ENCODE peak calls at places on chromosomes 7 and 10, in ten cellular contexts. X is adrenal gland; C is tibial artery; R is mammary epithelial cell; A is neuronal stem cell; I is lower lobe of right lung; V is heart right ventricle; U is naive thymus-derived CD4-positive, alpha-beta T cell; M is transverse colon; J is Panc1. K is an unnamed sample.
A peak's percentile ranks its signal among the peaks of the same experiment; 100 is the strongest.

GRCh38 chr7:41188163-41189130 is 514.4 kb downstream of the INHBA start:
- DNase-seq in X (no peak), C (no peak), R (peak; percentile 80), A (no peak), I (no peak), V (no peak), U (no peak), M (no peak), J (peak; percentile 76), K (no peak)

GRCh38 chr10:113978802-113979201 is 64.9 kb upstream of the ADRB1 start:
- DNase-seq in X (no peak), C (no peak), R (no peak), A (no peak), I (no peak), V (peak; percentile 41), U (no peak), M (no peak), J (no peak), K (no peak)

GRCh38 chr10:7610651-7611389 is 55.9 kb downstream of the ITIH5 start:
- DNase-seq in X (no peak), C (peak; percentile 47), R (no peak), A (no peak), I (no peak), V (no peak), U (no peak), M (peak; percentile 44), J (no peak), K (no peak)

GRCh38 chr7:129452589-129453231 is 18.5 kb downstream of the STRIP2 start:
- DNase-seq in X (no peak), C (no peak), R (peak; percentile 25), A (no peak), I (no peak), V (no peak), U (no peak), M (no peak), J (no peak), K (no peak)

GRCh38 chr10:78316451-78316931 is 282.8 kb downstream of the RPS24 start:
- DNase-seq in X (no peak), C (no peak), R (no peak), A (no peak), I (no peak), V (no peak), U (no peak), M (no peak), J (no peak), K (no peak)

GRCh38 chr7:105765846-105766245 is 110.6 kb downstream of the ATXN7L1 start:
- DNase-seq in X (no peak), C (no peak), R (no peak), A (no peak), I (no peak), V (no peak), U (no peak), M (no peak), J (no peak), K (no peak)

GRCh38 chr7:33276729-33277128 is 147.4 kb downstream of the BBS9 start:
- DNase-seq in X (no peak), C (no peak), R (no peak), A (no peak), I (no peak), V (no peak), U (no peak), M (no peak), J (no peak), K (no peak)

GRCh38 chr10:132974886-132975881 is 32.8 kb upstream of the CFAP46 start:
- DNase-seq in X (no peak), C (peak; percentile 10), R (no peak), A (no peak), I (peak; percentile 18), V (no peak), U (no peak), M (no peak), J (no peak), K (no peak)

GRCh38 chr10:74750848-74751274 is 75.5 kb upstream of the KAT6B start:
- DNase-seq in X (no peak), C (no peak), R (no peak), A (no peak), I (no peak), V (no peak), U (no peak), M (no peak), J (no peak), K (no peak)

GRCh38 chr10:118568327-118568848 is 27.1 kb downstream of the PRLHR start:
- DNase-seq in X (no peak), C (no peak), R (peak; percentile 36), A (peak; percentile 71), I (no peak), V (peak; percentile 65), U (peak; percentile 75), M (peak; percentile 35), J (peak; percentile 17), K (peak; percentile 34)

GRCh38 chr10:84935772-84936171 is 607.4 kb downstream of the CCSER2 start:
- DNase-seq in X (no peak), C (no peak), R (no peak), A (no peak), I (no peak), V (no peak), U (no peak), M (no peak), J (no peak), K (no peak)

GRCh38 chr7:51027256-51028127 is 244.8 kb upstream of the GRB10 start:
- DNase-seq in X (no peak), C (no peak), R (no peak), A (no peak), I (no peak), V (no peak), U (no peak), M (no peak), J (no peak), K (no peak)

GRCh38 chr10:113540845-113541553 is 11.9 kb upstream of the HABP2 start:
- DNase-seq in X (no peak), C (no peak), R (no peak), A (no peak), I (no peak), V (no peak), U (no peak), M (no peak), J (no peak), K (no peak)

GRCh38 chr10:96585726-96586418 is 940 bp downstream of the TM9SF3 start:
- DNase-seq in X (no peak), C (no peak), R (peak; percentile 11), A (no peak), I (no peak), V (no peak), U (peak; percentile 51), M (peak; percentile 78), J (no peak), K (no peak)

GRCh38 chr7:123537026-123537642 is 2.7 kb upstream of the IQUB start:
- DNase-seq in X (no peak), C (no peak), R (peak; percentile 6), A (no peak), I (no peak), V (no peak), U (peak; percentile 32), M (no peak), J (no peak), K (no peak)

GRCh38 chr10:13102002-13102794 is 2.2 kb downstream of the OPTN start:
- DNase-seq in X (peak; percentile 66), C (peak; percentile 40), R (no peak), A (no peak), I (no peak), V (peak; percentile 33), U (no peak), M (no peak), J (no peak), K (no peak)

GRCh38 chr10:95635319-95635733 is 21.2 kb downstream of the ALDH18A1 start:
- DNase-seq in X (no peak), C (no peak), R (no peak), A (no peak), I (no peak), V (no peak), U (no peak), M (no peak), J (no peak), K (no peak)

GRCh38 chr10:122894261-122894944 is 15.0 kb upstream of the FAM24B start:
- DNase-seq in X (no peak), C (no peak), R (no peak), A (no peak), I (no peak), V (no peak), U (no peak), M (no peak), J (no peak), K (no peak)

DNA sequence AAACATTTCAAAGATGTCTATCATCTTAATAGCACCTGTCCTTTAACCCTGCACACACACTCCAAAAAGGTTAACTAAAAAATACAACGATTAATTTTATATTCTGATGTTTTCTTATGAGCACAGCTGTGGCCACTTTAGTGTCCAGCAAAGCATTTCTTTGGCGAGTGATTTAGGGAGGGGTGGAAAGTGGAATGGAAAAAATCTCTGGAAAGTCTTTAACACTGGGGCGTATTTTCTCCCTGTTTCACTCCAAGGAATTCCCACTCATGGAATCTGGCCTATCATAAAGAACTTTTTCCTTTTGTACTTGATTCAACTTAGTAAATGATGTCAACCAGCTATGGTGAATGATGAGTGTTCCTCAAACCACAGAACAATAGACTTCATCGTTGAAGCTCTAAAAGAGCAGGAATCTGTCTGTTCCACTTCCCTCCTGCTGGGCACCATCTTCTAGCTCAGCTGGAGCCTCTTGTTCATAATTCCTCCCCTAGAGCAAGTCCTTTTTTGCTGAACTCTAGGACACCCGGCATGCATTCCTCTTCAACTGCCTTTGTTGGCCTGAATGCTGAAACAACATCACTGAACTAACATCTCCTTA is 66.4 kb downstream of the EPDR1 start:
- DNase-seq in X (no peak), C (no peak), R (peak; percentile 6), A (no peak), I (no peak), V (no peak), U (no peak), M (no peak), J (no peak), K (no peak)
- H3K27ac ChIP-seq in X (no peak overlapping the region), C (no peak overlapping the region), R (no peak overlapping the region), A (no peak overlapping the region), I (no peak overlapping the region), V (no peak overlapping the region), U (no peak overlapping the region), M (peak overlapping the region; percentile 70), J (no peak overlapping the region), K (no peak overlapping the region)

GRCh38 chr7:17408245-17408903 is 109.9 kb downstream of the AHR start:
- DNase-seq in X (peak; percentile 84), C (peak; percentile 57), R (peak; percentile 93), A (no peak), I (peak; percentile 52), V (peak; percentile 16), U (no peak), M (peak; percentile 37), J (peak; percentile 96), K (no peak)
- H3K4me3 ChIP-seq in X (no peak overlapping the region), C (no peak overlapping the region), R (no peak overlapping the region), A (no peak overlapping the region), I (no peak overlapping the region), V (no peak overlapping the region), U (no peak overlapping the region), M (no peak overlapping the region), J (no peak overlapping the region), K (no peak overlapping the region)

GRCh38 chr10:101221479-101222246 is 7.6 kb downstream of the LBX1 start:
- DNase-seq in X (no peak), C (no peak), R (peak; percentile 87), A (no peak), I (no peak), V (no peak), U (no peak), M (no peak), J (no peak), K (no peak)
- H3K27me3 ChIP-seq in X (peaks cover 97% of the 10 kb centered on the region), C (peaks cover 100% of the 10 kb centered on the region), R (peaks cover 27% of the 10 kb centered on the region), A (peaks cover 100% of the 10 kb centered on the region), I (peaks cover 100% of the 10 kb centered on the region), V (peaks cover 100% of the 10 kb centered on the region), U (peaks cover 57% of the 10 kb centered on the region), M (peaks cover 100% of the 10 kb centered on the region), J (peaks cover 19% of the 10 kb centered on the region), K (no peaks in the 10 kb centered on the region)

GRCh38 chr10:21329995-21330627 is 195.4 kb downstream of the SKIDA1 start:
- DNase-seq in X (peak; percentile 69), C (peak; percentile 35), R (peak; percentile 75), A (no peak), I (no peak), V (peak; percentile 22), U (no peak), M (no peak), J (no peak), K (no peak)
- H3K27ac ChIP-seq in X (no peak overlapping the region), C (no peak overlapping the region), R (no peak overlapping the region), A (no peak overlapping the region), I (peak overlapping the region; percentile 62), V (peak overlapping the region; percentile 80), U (no peak overlapping the region), M (no peak overlapping the region), J (peak overlapping the region; percentile 79), K (no peak overlapping the region)